ENCODE peak calls at places on chromosome 2, in six cellular contexts. F is T-helper 9 cell, V is Ammon's horn, M is hypothalamus, Q is adrenal gland, Y is IMR-90. L is an unnamed sample.

GRCh38 chr2:134838143-134838620 is at the start of gene ACMSD:
- DNase-seq in M (no peak), V (no peak), Q (no peak), Y (no peak), F (no peak), L (no peak)

GRCh38 chr2:190524928-190525327 is 9.6 kb downstream of the NEMP2 start:
- DNase-seq in M (no peak), Y (no peak), F (no peak), V (no peak), Q (no peak), L (no peak)

GRCh38 chr2:41933585-41934322 is 114.1 kb upstream of the PKDCC start:
- DNase-seq in F (no peak), Y (peak), M (no peak), V (no peak), Q (peak), L (no peak)

GRCh38 chr2:173511357-173511756 is 156.7 kb downstream of the CDCA7 start:
- DNase-seq in Q (no peak), M (no peak), F (no peak), V (no peak), Y (no peak), L (no peak)

GRCh38 chr2:157691695-157692094 is 63.0 kb upstream of the ACVR1C start:
- DNase-seq in V (no peak), Q (no peak), M (no peak), Y (no peak), F (no peak), L (no peak)

GRCh38 chr2:71779306-71779855 is 326.0 kb downstream of the DYSF start:
- DNase-seq in Y (peak), Q (no peak), F (no peak), M (no peak), V (no peak), L (no peak)

GRCh38 chr2:217610411-217610814 is 392.4 kb downstream of the TNS1 start:
- DNase-seq in M (no peak), Q (no peak), F (no peak), V (no peak), Y (no peak), L (no peak)

GRCh38 chr2:202118168-202118567 is 45.1 kb downstream of the KIAA2012 start:
- DNase-seq in Y (peak), F (no peak), M (no peak), V (no peak), Q (no peak), L (no peak)